ENCODE peak calls at places on chromosomes 11 and 22, in five cellular contexts. X is CD8-positive, alpha-beta memory T cell; C is heart left ventricle; A is PC-3; I is IMR-90. H is an unnamed sample.
A peak's percentile ranks its signal among the peaks of the same experiment; 100 is the strongest.

GRCh38 chr11:130666781-130667251 is 218.4 kb downstream of the ADAMTS15 start:
- DNase-seq in C (no peak), I (peak; percentile 51), X (no peak), A (peak; percentile 36), H (no peak)

GRCh38 chr22:26172389-26172990 is 3.2 kb downstream of the SEZ6L start:
- DNase-seq in X (no peak), C (no peak), A (peak; percentile 29), I (peak; percentile 4), H (peak; percentile 14)

GRCh38 chr11:107996025-107996776 is 12.5 kb upstream of the CUL5 start:
- DNase-seq in X (no peak), A (no peak), C (no peak), I (no peak), H (no peak)

GRCh38 chr11:92439133-92439532 is 214.5 kb downstream of the FAT3 start:
- DNase-seq in C (no peak), A (no peak), X (no peak), I (no peak), H (no peak)

GRCh38 chr22:48143856-48144255 is 1381.4 kb downstream of the TBC1D22A start:
- DNase-seq in A (no peak), I (no peak), C (no peak), X (no peak), H (no peak)

GRCh38 chr22:24285245-24285644 is 14.6 kb downstream of the SPECC1L start:
- DNase-seq in A (no peak), C (no peak), I (peak; percentile 28), X (no peak), H (no peak)

GRCh38 chr22:49544286-49544685 is 283.4 kb downstream of the BRD1 start:
- DNase-seq in A (no peak), C (no peak), I (no peak), X (no peak), H (no peak)

GRCh38 chr22:43287441-43287840 is 55.7 kb downstream of the SCUBE1 start:
- DNase-seq in X (no peak), C (no peak), A (no peak), I (no peak), H (no peak)

GRCh38 chr11:128469220-128469619 is 118.1 kb downstream of the ETS1 start:
- DNase-seq in X (no peak), A (no peak), C (no peak), I (no peak), H (no peak)

GRCh38 chr11:64339754-64340408 is at the start of gene CCDC88B:
- DNase-seq in X (peak; percentile 83), C (peak; percentile 62), I (no peak), A (no peak), H (no peak)

GRCh38 chr11:28842716-28843115 is 734.5 kb downstream of the METTL15 start:
- DNase-seq in A (no peak), I (peak; percentile 15), C (no peak), X (no peak), H (no peak)

GRCh38 chr11:9617960-9618359 is 44.5 kb downstream of the WEE1 start:
- DNase-seq in A (no peak), C (no peak), I (peak; percentile 87), X (no peak), H (no peak)

GRCh38 chr22:38336699-38337098 is 19.5 kb upstream of the CSNK1E start:
- DNase-seq in X (no peak), A (no peak), I (no peak), C (no peak), H (no peak)

GRCh38 chr11:8688414-8689362 is 6.1 kb downstream of the RPL27A start:
- DNase-seq in X (peak; percentile 75), A (peak; percentile 97), I (peak; percentile 96), C (peak; percentile 97), H (peak; percentile 98)

GRCh38 chr11:15918212-15918611 is 438.1 kb downstream of the SOX6 start:
- DNase-seq in I (no peak), C (no peak), X (no peak), A (no peak), H (no peak)

GRCh38 chr11:121035823-121036222 is 11.9 kb downstream of the TBCEL start:
- DNase-seq in A (no peak), C (no peak), X (no peak), I (no peak), H (no peak)

GRCh38 chr22:19970479-19971275 is 29.1 kb upstream of the TXNRD2 start:
- DNase-seq in A (peak; percentile 55), X (peak; percentile 75), I (peak; percentile 51), C (peak; percentile 64), H (peak; percentile 75)

GRCh38 chr11:131328843-131329242 is 41.6 kb upstream of the NTM start:
- DNase-seq in I (no peak), A (no peak), X (no peak), C (no peak), H (no peak)

GRCh38 chr22:45318558-45319318 is 9.0 kb downstream of the FAM118A start:
- DNase-seq in A (no peak), C (no peak), X (peak; percentile 59), I (peak; percentile 70), H (peak; percentile 66)

GRCh38 chr11:124935548-124936514 is at the start of gene HEPACAM:
- DNase-seq in C (no peak), X (no peak), I (no peak), A (no peak), H (no peak)

GRCh38 chr11:128492903-128493569 is 94.3 kb downstream of the ETS1 start:
- DNase-seq in I (no peak), A (no peak), C (no peak), X (no peak), H (peak; percentile 28)

GRCh38 chr22:42967933-42968332 is 47.0 kb downstream of the PACSIN2 start:
- DNase-seq in C (peak; percentile 77), A (no peak), I (no peak), X (no peak), H (no peak)

GRCh38 chr11:102703826-102704493 is 1.6 kb downstream of the MMP27 start:
- DNase-seq in C (no peak), X (no peak), I (no peak), A (no peak), H (no peak)

GRCh38 chr11:111841370-111842053 is 29.9 kb downstream of the ALG9 start:
- DNase-seq in X (peak; percentile 84), I (peak; percentile 88), C (peak; percentile 83), A (peak; percentile 92), H (peak; percentile 95)

GRCh38 chr11:63911440-63911839 is 5.5 kb downstream of the RCOR2 start:
- DNase-seq in A (no peak), C (no peak), X (no peak), I (no peak), H (no peak)

GRCh38 chr11:9265211-9266131 is at the start of gene DENND5A:
- DNase-seq in C (peak; percentile 92), I (peak; percentile 83), X (peak; percentile 37), A (peak; percentile 75), H (peak; percentile 91)

GRCh38 chr11:117703209-117703608 is 93.8 kb downstream of the DSCAML1 start:
- DNase-seq in A (no peak), X (no peak), C (peak; percentile 3), I (no peak), H (no peak)

GRCh38 chr11:121482231-121483129 is 29.7 kb upstream of the SORL1-AS1 start:
- DNase-seq in X (peak; percentile 53), A (no peak), C (no peak), I (no peak), H (peak; percentile 34)

GRCh38 chr11:76980196-76980595 is 54.0 kb upstream of the B3GNT6 start:
- DNase-seq in A (no peak), X (no peak), I (no peak), C (no peak), H (no peak)

GRCh38 chr11:44595964-44596381 is 30.5 kb downstream of the CD82 start:
- DNase-seq in I (no peak), C (peak; percentile 84), A (no peak), X (no peak), H (no peak)
- H3K27ac ChIP-seq in I (peak overlapping the region; percentile 15), C (peak overlapping the region; percentile 51), A (no peak overlapping the region), X (peak overlapping the region; percentile 47), H (peak overlapping the region; percentile 14)

DNA sequence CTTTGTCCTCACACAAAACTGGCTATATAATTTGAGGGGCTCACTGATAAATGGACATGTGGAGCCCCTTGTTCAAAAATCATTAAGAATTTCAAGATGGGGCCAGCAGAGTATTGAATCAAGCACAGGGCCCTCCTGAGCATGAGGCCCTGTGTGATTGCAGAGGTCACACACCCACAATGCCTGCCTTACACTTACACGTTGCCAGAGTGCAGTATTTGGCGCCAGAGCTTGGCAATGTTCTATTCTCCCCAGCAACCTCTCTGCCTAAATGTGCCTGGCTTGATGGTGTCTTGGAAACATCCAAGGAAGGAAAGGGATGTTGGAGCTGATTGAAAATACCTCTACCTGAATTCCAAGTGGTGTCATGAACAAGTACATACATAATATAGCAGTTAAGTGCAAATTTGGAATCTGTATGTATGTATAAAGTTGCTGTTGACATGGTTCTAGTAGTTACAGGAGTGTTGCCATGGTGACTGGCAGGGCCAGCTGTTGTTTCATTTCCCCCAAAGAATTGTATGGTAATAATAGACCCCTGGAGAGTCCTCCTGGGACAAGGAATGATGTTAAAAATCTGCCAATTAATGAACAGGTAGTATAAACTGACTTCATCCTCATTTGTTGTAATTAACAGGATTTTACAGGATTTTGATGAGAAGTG is 205.7 kb upstream of the NAV2 start:
- DNase-seq in C (no peak), A (no peak), X (no peak), I (no peak), H (no peak)
- H3K4me1 ChIP-seq in C (peaks cover 24% of the 10 kb centered on the region), A (peaks cover 6% of the 10 kb centered on the region), X (no peaks in the 10 kb centered on the region), I (no peaks in the 10 kb centered on the region), H (no peaks in the 10 kb centered on the region)

GRCh38 chr11:13098890-13099289 is 89.8 kb downstream of the RASSF10 start:
- DNase-seq in C (no peak), A (no peak), I (no peak), X (no peak), H (no peak)
- H3K27ac ChIP-seq in C (no peak overlapping the region), A (peak overlapping the region; percentile 90), I (no peak overlapping the region), X (no peak overlapping the region), H (no peak overlapping the region)

DNA sequence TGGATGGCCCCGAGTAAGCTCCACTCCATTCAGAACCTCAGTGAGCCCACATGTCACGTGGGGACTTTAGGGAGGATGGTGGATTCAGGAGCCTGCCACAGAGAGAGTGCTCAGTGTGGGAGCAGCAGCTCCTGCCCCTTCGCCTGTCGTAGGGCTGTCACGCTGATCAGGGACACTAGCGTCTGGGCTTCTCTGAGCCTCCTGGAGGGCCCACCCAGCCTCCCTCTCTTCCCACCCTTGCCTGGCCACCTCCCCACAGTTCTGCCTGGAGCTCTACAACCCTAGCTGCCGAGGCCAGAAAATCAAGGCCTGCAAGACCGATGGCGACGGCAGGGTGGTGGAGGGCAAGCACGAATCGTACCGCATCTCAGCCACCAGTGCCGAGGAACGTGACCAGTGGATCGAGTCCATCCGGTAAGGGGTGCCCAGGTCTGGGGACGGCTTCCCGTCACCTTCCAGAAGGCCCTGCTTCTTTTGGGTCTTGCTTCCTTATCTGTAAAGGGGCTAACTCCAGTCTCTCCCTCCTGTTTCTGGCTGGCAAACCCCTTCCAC is 29.5 kb downstream of the CYTH4 start:
- DNase-seq in X (no peak), A (no peak), I (no peak), C (no peak), H (no peak)
- H3K4me1 ChIP-seq in X (peaks cover 67% of the 10 kb centered on the region), A (peaks cover 30% of the 10 kb centered on the region), I (peaks cover 35% of the 10 kb centered on the region), C (peaks cover 24% of the 10 kb centered on the region), H (peaks cover 10% of the 10 kb centered on the region)

H was measured in cardiac muscle cell.